ENCODE peak calls at places on chromosomes 13 and 19, in five cellular contexts. Q is H9, H is neuronal stem cell, G is mesenchymal stem cell, O is H1. S is an unnamed sample.

GRCh38 chr13:73223372-73223781 is 164.6 kb downstream of the KLF5 start:
- DNase-seq in O (no peak), H (no peak), G (no peak), Q (no peak), S (no peak)

GRCh38 chr13:20258208-20258962 is 26.3 kb upstream of the GJB6 start:
- DNase-seq in O (no peak), G (no peak), Q (no peak), H (no peak), S (no peak)

GRCh38 chr13:108037348-108037747 is 178.0 kb downstream of the LIG4 start:
- DNase-seq in H (no peak), G (no peak), Q (no peak), O (no peak), S (no peak)

GRCh38 chr19:13579388-13580060 is 73.2 kb upstream of the CACNA1A start:
- DNase-seq in O (no peak), Q (no peak), G (no peak), H (no peak), S (no peak)

GRCh38 chr19:52248256-52248655 is 21.1 kb upstream of the ZNF766 start:
- DNase-seq in Q (peak), O (no peak), H (no peak), G (peak), S (peak)

GRCh38 chr13:89393758-89394157 is 1722.6 kb downstream of the SLITRK5 start:
- DNase-seq in Q (no peak), O (no peak), H (no peak), G (no peak), S (no peak)

GRCh38 chr19:47110521-47111080 is 3.0 kb downstream of the ZC3H4 start:
- DNase-seq in O (no peak), G (no peak), H (no peak), Q (no peak), S (no peak)

GRCh38 chr13:98169331-98169730 is 7.7 kb downstream of the RNF113B start:
- DNase-seq in H (no peak), O (no peak), G (no peak), Q (no peak), S (peak)

GRCh38 chr19:45601524-45602522 is at the start of gene GPR4:
- DNase-seq in G (no peak), Q (peak), O (no peak), H (no peak), S (no peak)

GRCh38 chr19:35208121-35208520 is 20.4 kb downstream of the FAM187B start:
- DNase-seq in G (no peak), Q (no peak), H (no peak), O (no peak), S (no peak)

GRCh38 chr19:44476559-44477408 is 23.5 kb downstream of the ZNF180 start:
- DNase-seq in O (no peak), H (no peak), Q (no peak), G (peak), S (no peak)

GRCh38 chr19:58581227-58582141 is 8.3 kb upstream of the MZF1 start:
- DNase-seq in G (peak), H (peak), Q (peak), O (peak), S (peak)

DNA sequence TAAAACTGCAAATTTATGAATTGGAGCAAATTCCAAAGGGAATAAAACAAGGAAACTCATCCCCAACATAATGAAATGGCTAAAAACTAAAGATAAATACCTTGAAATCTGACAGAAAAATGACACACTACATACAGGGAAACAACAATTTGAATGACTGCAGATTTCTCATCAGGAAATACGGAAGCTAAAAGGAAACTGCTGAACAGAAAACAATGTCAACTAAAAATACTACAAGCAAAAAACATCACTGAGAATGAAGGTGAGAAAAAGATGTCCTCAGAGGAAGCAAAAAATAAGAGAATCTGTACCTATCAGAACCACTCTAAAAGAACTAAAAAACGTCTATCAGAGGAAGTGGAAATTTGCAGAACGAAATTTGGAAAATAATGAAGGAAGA is 39.5 kb downstream of the ZSWIM9 start:
- DNase-seq in Q (no peak), G (no peak), O (no peak), H (no peak), S (no peak)
- H2BK12ac ChIP-seq in Q (no peak), G (no peak), O (no peak), H (no peak), S (no peak)

GRCh38 chr13:50829896-50830295 is 13.6 kb downstream of the DLEU7 start:
- DNase-seq in H (no peak), Q (no peak), O (no peak), G (peak), S (no peak)
- H2BK12ac ChIP-seq in H (no peak), Q (no peak), O (no peak), G (no peak), S (no peak)

GRCh38 chr13:31027136-31027535 is 94.7 kb downstream of the TEX26 start:
- DNase-seq in G (no peak), H (no peak), Q (no peak), O (no peak), S (no peak)

GRCh38 chr13:31020996-31021395 is 88.5 kb downstream of the TEX26 start:
- DNase-seq in Q (no peak), H (no peak), O (no peak), G (no peak), S (peak)

GRCh38 chr13:31023126-31023525 is 90.7 kb downstream of the TEX26 start:
- DNase-seq in O (no peak), Q (no peak), H (no peak), G (no peak), S (no peak)

GRCh38 chr13:31018511-31018910 is 86.1 kb downstream of the TEX26 start:
- DNase-seq in H (no peak), Q (no peak), G (no peak), O (no peak), S (no peak)

GRCh38 chr13:31022491-31022890 is 90.0 kb downstream of the TEX26 start:
- DNase-seq in Q (no peak), G (no peak), O (no peak), H (no peak), S (no peak)
- H2BK12ac ChIP-seq in Q (no peak), G (no peak), O (no peak), H (no peak), S (no peak)

GRCh38 chr19:48133094-48133493 is 22.5 kb upstream of the PLA2G4C start:
- DNase-seq in G (no peak), O (no peak), Q (no peak), H (no peak), S (no peak)

GRCh38 chr19:48136547-48136946 is 25.9 kb upstream of the PLA2G4C start:
- DNase-seq in O (no peak), H (no peak), G (no peak), Q (no peak), S (no peak)

GRCh38 chr19:48137411-48137810 is 26.8 kb upstream of the PLA2G4C start:
- DNase-seq in O (no peak), Q (no peak), G (no peak), H (no peak), S (no peak)

GRCh38 chr19:48139053-48139452 is 28.4 kb upstream of the PLA2G4C start:
- DNase-seq in O (no peak), H (no peak), Q (no peak), G (no peak), S (no peak)

GRCh38 chr19:48135411-48135810 is 24.8 kb upstream of the PLA2G4C start:
- DNase-seq in G (no peak), O (no peak), Q (no peak), H (no peak), S (no peak)
- H2BK12ac ChIP-seq in G (no peak), O (no peak), Q (no peak), H (no peak), S (no peak)